ENCODE peak calls at places on chromosomes 13 and 19, in nine cellular contexts. V, K, N, C, H, E, M, O and Z are unnamed samples.

GRCh38 chr19:11554160-11554559 is 4.9 kb downstream of the ELOF1 start:
- DNase-seq in V (no peak), K (no peak), N (no peak), C (no peak), H (no peak), E (no peak), M (no peak), O (no peak), Z (no peak)

GRCh38 chr13:99033814-99034213 is 56.0 kb upstream of the DOCK9 start:
- DNase-seq in V (no peak), K (no peak), N (no peak), C (peak; percentile 38), H (no peak), E (no peak), M (no peak), O (peak; percentile 21), Z (no peak)

GRCh38 chr13:50676602-50677001 is 166.9 kb downstream of the DLEU7 start:
- DNase-seq in V (no peak), K (no peak), N (peak; percentile 4), C (peak; percentile 75), H (no peak), E (no peak), M (peak; percentile 63), O (no peak), Z (no peak)

GRCh38 chr19:10797541-10798256 is 38.3 kb downstream of the TMED1 start:
- DNase-seq in V (no peak), K (no peak), N (no peak), C (no peak), H (no peak), E (peak; percentile 86), M (no peak), O (no peak), Z (no peak)

GRCh38 chr19:33220735-33221134 is 4.9 kb downstream of the SLC7A10 start:
- DNase-seq in V (no peak), K (no peak), N (no peak), C (no peak), H (no peak), E (no peak), M (no peak), O (no peak), Z (no peak)

GRCh38 chr13:82647540-82647939 is 1234.7 kb downstream of the SLITRK1 start:
- DNase-seq in V (no peak), K (no peak), N (no peak), C (no peak), H (no peak), E (no peak), M (no peak), O (no peak), Z (no peak)

GRCh38 chr19:8702350-8702749 is 3.8 kb upstream of the ACTL9 start:
- DNase-seq in V (no peak), K (no peak), N (no peak), C (no peak), H (no peak), E (peak; percentile 25), M (no peak), O (no peak), Z (no peak)

GRCh38 chr13:46354143-46355087 is 32.6 kb downstream of the RUBCNL start:
- DNase-seq in V (no peak), K (no peak), N (peak; percentile 17), C (peak; percentile 83), H (no peak), E (no peak), M (peak; percentile 84), O (peak; percentile 68), Z (no peak)

GRCh38 chr19:50794778-50795664 is 4.8 kb downstream of the ACP4 start:
- DNase-seq in V (no peak), K (no peak), N (peak; percentile 68), C (no peak), H (no peak), E (no peak), M (no peak), O (no peak), Z (no peak)

GRCh38 chr13:98954313-98954712 is 23.6 kb downstream of the DOCK9 start:
- DNase-seq in V (no peak), K (no peak), N (no peak), C (no peak), H (no peak), E (no peak), M (no peak), O (no peak), Z (no peak)

GRCh38 chr19:28632357-28633076 is 580.4 kb downstream of the UQCRFS1 start:
- DNase-seq in V (no peak), K (no peak), N (no peak), C (no peak), H (no peak), E (no peak), M (no peak), O (no peak), Z (no peak)

GRCh38 chr19:50705422-50706019 is 14.1 kb downstream of the SHANK1 start:
- DNase-seq in V (no peak), K (no peak), N (peak; percentile 68), C (peak; percentile 38), H (no peak), E (peak; percentile 26), M (peak; percentile 29), O (peak; percentile 18), Z (no peak)

GRCh38 chr13:110993788-110994187 is 78.9 kb upstream of the ANKRD10 start:
- DNase-seq in V (no peak), K (no peak), N (no peak), C (no peak), H (no peak), E (no peak), M (no peak), O (no peak), Z (no peak)

GRCh38 chr19:16367269-16367683 is 42.6 kb downstream of the KLF2 start:
- DNase-seq in V (peak; percentile 54), K (no peak), N (no peak), C (no peak), H (no peak), E (peak; percentile 62), M (no peak), O (no peak), Z (no peak)

GRCh38 chr13:39317284-39317683 is 279.0 kb downstream of the NHLRC3 start:
- DNase-seq in V (peak; percentile 64), K (no peak), N (no peak), C (peak; percentile 39), H (no peak), E (no peak), M (no peak), O (no peak), Z (no peak)

GRCh38 chr13:26678796-26679195 is 81.8 kb downstream of the GPR12 start:
- DNase-seq in V (no peak), K (no peak), N (no peak), C (no peak), H (no peak), E (no peak), M (no peak), O (no peak), Z (no peak)
- TF ChIP-seq CTCF in V (no peak), K (no peak), N (no peak), C (no peak), H (no peak), E (no peak), M (no peak), O (no peak), Z (no peak)

DNA sequence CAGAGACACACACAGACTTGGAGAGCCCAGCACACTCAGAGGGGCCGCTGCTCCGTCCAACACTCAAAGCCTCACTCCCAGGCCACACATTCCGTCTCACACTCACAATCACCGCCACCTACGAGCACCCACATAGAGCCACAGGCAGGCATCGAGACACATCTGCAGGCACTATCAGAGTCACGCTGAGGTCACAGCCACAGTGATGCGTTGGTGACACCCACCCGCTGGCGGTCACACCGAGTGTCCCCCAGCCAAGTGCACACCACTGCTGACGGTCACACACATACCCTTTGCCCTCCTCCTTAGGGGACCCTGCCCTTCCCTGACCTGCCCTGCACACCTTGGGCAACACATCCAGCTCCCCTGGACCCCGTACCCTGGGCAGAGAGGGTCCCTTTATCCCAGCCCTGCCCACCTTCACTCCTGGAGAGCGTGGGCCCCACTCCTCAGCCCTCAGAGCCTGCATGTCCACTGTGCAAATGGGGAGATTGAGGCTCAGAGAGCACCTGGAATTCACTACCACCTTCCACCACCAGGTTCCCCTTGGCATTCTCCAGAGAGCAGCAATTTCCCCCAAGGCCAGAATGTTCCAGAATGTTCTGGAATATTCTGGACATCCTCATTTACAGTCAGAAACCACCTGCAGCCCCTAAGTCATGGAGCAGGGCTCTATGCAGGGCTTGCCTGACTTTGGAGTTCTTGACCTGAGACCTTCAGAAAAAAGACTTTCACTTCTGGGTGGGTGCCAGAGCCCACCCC is 5.4 kb downstream of the FUT5 start:
- DNase-seq in V (no peak), K (no peak), N (no peak), C (no peak), H (no peak), E (no peak), M (no peak), O (no peak), Z (no peak)
- TF ChIP-seq CTCF in V (no peak), K (no peak), N (no peak), C (peak; percentile 24), H (peak; percentile 32), E (no peak), M (peak; percentile 22), O (no peak), Z (peak; percentile 60)

GRCh38 chr19:38359242-38360021 is 14.9 kb upstream of the PSMD8 start:
- DNase-seq in V (no peak), K (no peak), N (no peak), C (no peak), H (no peak), E (no peak), M (no peak), O (no peak), Z (no peak)

GRCh38 chr19:38360351-38360750 is 14.0 kb upstream of the PSMD8 start:
- DNase-seq in V (no peak), K (no peak), N (no peak), C (no peak), H (no peak), E (no peak), M (no peak), O (no peak), Z (no peak)

GRCh38 chr19:38362076-38362945 is 12.1 kb upstream of the PSMD8 start:
- DNase-seq in V (peak; percentile 87), K (peak; percentile 95), N (peak; percentile 81), C (peak; percentile 63), H (peak; percentile 75), E (peak; percentile 66), M (no peak), O (peak; percentile 23), Z (peak; percentile 79)

GRCh38 chr19:38360839-38361631 is 13.3 kb upstream of the PSMD8 start:
- DNase-seq in V (no peak), K (no peak), N (no peak), C (no peak), H (no peak), E (no peak), M (no peak), O (no peak), Z (no peak)

DNA sequence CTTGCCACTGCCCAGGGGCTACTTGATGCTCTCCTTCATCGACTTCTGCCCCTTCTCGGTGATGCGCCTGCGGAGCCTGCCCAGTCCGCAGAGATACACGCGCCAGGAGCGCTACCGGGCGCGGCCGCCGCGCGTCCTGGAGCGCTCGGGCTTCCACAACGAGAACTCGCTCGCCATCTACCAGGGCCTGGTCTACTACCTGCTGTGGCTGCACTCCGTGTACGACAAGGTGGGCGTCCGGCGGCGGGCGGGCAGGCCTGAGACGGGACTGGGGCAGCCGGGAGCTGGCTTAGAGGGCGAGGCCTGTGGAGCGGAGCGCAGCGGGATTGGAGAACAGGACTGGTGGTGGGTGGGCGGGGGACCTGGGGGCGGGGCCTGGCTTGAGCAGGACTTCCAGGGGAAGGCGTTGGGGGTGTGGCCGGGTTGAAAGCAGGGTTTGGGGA is 12.7 kb upstream of the PSMD8 start:
- DNase-seq in V (peak; percentile 79), K (peak; percentile 84), N (peak; percentile 88), C (peak; percentile 71), H (peak; percentile 77), E (peak; percentile 60), M (no peak), O (peak; percentile 66), Z (no peak)
- TF ChIP-seq CTCF in V (peak; percentile 8), K (no peak), N (peak; percentile 27), C (peak; percentile 42), H (peak; percentile 30), E (peak; percentile 16), M (peak; percentile 20), O (no peak), Z (no peak)

GRCh38 chr13:49220035-49220855 is at the start of gene MLNR:
- DNase-seq in V (peak; percentile 58), K (peak; percentile 44), N (peak; percentile 62), C (no peak), H (peak; percentile 52), E (peak; percentile 24), M (no peak), O (peak; percentile 39), Z (no peak)
- TF ChIP-seq CTCF in V (peak; percentile 11), K (no peak), N (peak; percentile 39), C (peak; percentile 6), H (peak; percentile 61), E (peak; percentile 30), M (peak; percentile 5), O (peak; percentile 64), Z (no peak)